ENCODE peak calls at places on chromosome 22, in four cellular contexts. G is cardiac muscle cell, U is ELR, X is mucosa of gallbladder. J is an unnamed sample.

GRCh38 chr22:26576026-26576680 is 13.8 kb downstream of the TPST2 start:
- DNase-seq in G (no peak), U (no peak), X (no peak), J (no peak)

GRCh38 chr22:29820941-29821789 is 16.9 kb downstream of the ASCC2 start:
- DNase-seq in G (peak; percentile 94), U (peak; percentile 87), X (peak; percentile 95), J (peak; percentile 78)

GRCh38 chr22:47561766-47562165 is 799.3 kb downstream of the TBC1D22A start:
- DNase-seq in G (no peak), U (no peak), X (no peak), J (no peak)

GRCh38 chr22:46791201-46791731 is 28.8 kb downstream of the TBC1D22A start:
- DNase-seq in G (no peak), U (peak; percentile 60), X (peak; percentile 61), J (no peak)

GRCh38 chr22:20581503-20582170 is 74.2 kb downstream of the MED15 start:
- DNase-seq in G (no peak), U (no peak), X (no peak), J (no peak)

GRCh38 chr22:44889233-44889878 is 120.4 kb downstream of the PHF21B start:
- DNase-seq in G (no peak), U (no peak), X (no peak), J (no peak)

GRCh38 chr22:20724676-20725454 is 49.0 kb upstream of the SERPIND1 start:
- DNase-seq in G (no peak), U (no peak), X (no peak), J (no peak)

GRCh38 chr22:41687901-41688364 is 734 bp downstream of the SNU13 start:
- DNase-seq in G (peak; percentile 62), U (peak; percentile 59), X (no peak), J (no peak)

GRCh38 chr22:17753401-17753989 is 20.8 kb downstream of the BID start:
- DNase-seq in G (no peak), U (peak; percentile 45), X (no peak), J (peak; percentile 15)

GRCh38 chr22:42996646-42997365 is 18.1 kb downstream of the PACSIN2 start:
- DNase-seq in G (no peak), U (no peak), X (peak; percentile 39), J (no peak)

GRCh38 chr22:19106886-19107729 is 15.1 kb downstream of the DGCR2 start:
- DNase-seq in G (no peak), U (no peak), X (no peak), J (no peak)

GRCh38 chr22:40567106-40567505 is 69.4 kb downstream of the MRTFA start:
- DNase-seq in G (no peak), U (peak; percentile 42), X (no peak), J (no peak)

GRCh38 chr22:41935015-41935908 is 8.7 kb upstream of the TNFRSF13C start:
- DNase-seq in G (no peak), U (no peak), X (no peak), J (no peak)

GRCh38 chr22:27752771-27753170 is 48.8 kb downstream of the MN1 start:
- DNase-seq in G (no peak), U (peak; percentile 38), X (no peak), J (no peak)

GRCh38 chr22:36244522-36245391 is 5.4 kb upstream of the APOL2 start:
- DNase-seq in G (no peak), U (no peak), X (no peak), J (no peak)

GRCh38 chr22:22767876-22768602 is 119.6 kb upstream of the IGLL5 start:
- DNase-seq in G (no peak), U (peak; percentile 7), X (no peak), J (no peak)